ENCODE peak calls at places on chromosomes 3 and 15, in four cellular contexts. K, J, Y and D are unnamed samples.

GRCh38 chr3:30658328-30659052 is 52.1 kb downstream of the TGFBR2 start:
- DNase-seq in K (no peak), J (no peak), Y (no peak), D (peak; percentile 35)

GRCh38 chr3:81521855-81522254 is 239.6 kb downstream of the GBE1 start:
- DNase-seq in K (no peak), J (no peak), Y (no peak), D (no peak)

GRCh38 chr3:127218457-127218922 is 25.6 kb downstream of the PRR23E start:
- DNase-seq in K (peak; percentile 9), J (no peak), Y (no peak), D (no peak)

GRCh38 chr3:11455977-11456376 is 183.8 kb downstream of the ATG7 start:
- DNase-seq in K (no peak), J (no peak), Y (no peak), D (no peak)

GRCh38 chr3:127104586-127104985 is 88.3 kb upstream of the PRR23E start:
- DNase-seq in K (no peak), J (no peak), Y (peak; percentile 28), D (no peak)

GRCh38 chr3:47015151-47015550 is 35.7 kb downstream of the NBEAL2 start:
- DNase-seq in K (no peak), J (no peak), Y (no peak), D (no peak)

GRCh38 chr15:62141643-62142588 is 23.2 kb downstream of the C2CD4B start:
- DNase-seq in K (no peak), J (no peak), Y (no peak), D (no peak)

GRCh38 chr3:29022976-29023375 is 257.9 kb upstream of the RBMS3 start:
- DNase-seq in K (no peak), J (no peak), Y (no peak), D (no peak)

GRCh38 chr15:28002867-28003266 is 96.2 kb downstream of the OCA2 start:
- DNase-seq in K (no peak), J (no peak), Y (no peak), D (no peak)

DNA sequence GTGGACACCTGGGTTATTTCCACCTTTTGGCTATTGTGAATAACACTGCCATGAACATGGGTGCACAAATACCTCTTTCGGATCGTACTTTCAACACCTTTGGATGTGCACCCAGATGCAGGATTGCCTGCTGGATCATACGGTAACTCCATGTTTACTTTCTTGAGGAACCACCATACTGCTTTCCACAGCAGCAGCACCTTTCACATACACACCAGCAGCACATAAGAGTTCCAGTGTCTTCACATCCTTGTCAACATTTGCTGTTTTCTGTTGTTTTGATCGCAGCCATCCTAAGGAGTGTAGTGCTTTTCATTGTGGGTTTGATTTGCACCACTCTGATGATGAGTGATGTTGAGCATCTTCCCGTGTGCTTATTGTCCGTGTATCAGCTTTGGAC is 51.3 kb downstream of the NUP210 start:
- DNase-seq in K (no peak), J (no peak), Y (no peak), D (no peak)
- H3K36me3 ChIP-seq in K (no peaks in the 10 kb centered on the region), J (no peaks in the 10 kb centered on the region), Y (no peaks in the 10 kb centered on the region), D (no peaks in the 10 kb centered on the region)

GRCh38 chr3:22982981-22983582 is 220.0 kb upstream of the UBE2E2 start:
- DNase-seq in K (no peak), J (no peak), Y (no peak), D (no peak)
- H3K36me3 ChIP-seq in K (no peaks in the 10 kb centered on the region), J (no peaks in the 10 kb centered on the region), Y (no peaks in the 10 kb centered on the region), D (no peaks in the 10 kb centered on the region)

DNA sequence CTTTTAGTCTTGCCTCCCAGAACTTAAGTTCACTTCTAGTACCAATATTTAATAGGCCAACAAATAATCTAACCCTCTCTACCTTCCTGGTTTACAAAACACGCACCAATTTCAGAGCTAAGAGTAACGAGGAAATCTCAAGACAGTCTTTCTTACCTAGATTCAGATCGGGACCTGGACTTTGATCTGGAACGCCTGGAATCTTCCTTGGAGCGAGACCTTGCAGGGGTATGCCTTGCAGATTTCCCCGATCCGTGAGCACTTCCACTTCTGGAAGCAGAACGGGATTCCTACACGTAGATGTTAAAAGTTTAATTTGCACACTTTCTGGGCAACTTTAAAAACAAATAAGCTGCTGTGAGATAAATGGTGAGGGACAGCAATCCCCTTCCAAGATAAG is 11.4 kb downstream of the TRA2B start:
- DNase-seq in K (no peak), J (no peak), Y (no peak), D (no peak)
- H3K36me3 ChIP-seq in K (peaks cover 40% of the 10 kb centered on the region), J (no peaks in the 10 kb centered on the region), Y (peaks cover 11% of the 10 kb centered on the region), D (peaks cover 100% of the 10 kb centered on the region)

GRCh38 chr3:123732447-123732846 is 147.6 kb upstream of the HACD2 start:
- DNase-seq in K (no peak), J (no peak), Y (no peak), D (peak; percentile 82)

GRCh38 chr3:123725652-123726400 is 141.0 kb upstream of the HACD2 start:
- DNase-seq in K (no peak), J (no peak), Y (no peak), D (no peak)

GRCh38 chr3:123730816-123731215 is 146.0 kb upstream of the HACD2 start:
- DNase-seq in K (no peak), J (no peak), Y (no peak), D (no peak)

GRCh38 chr3:123728014-123728413 is 143.2 kb upstream of the HACD2 start:
- DNase-seq in K (no peak), J (no peak), Y (no peak), D (peak; percentile 54)

DNA sequence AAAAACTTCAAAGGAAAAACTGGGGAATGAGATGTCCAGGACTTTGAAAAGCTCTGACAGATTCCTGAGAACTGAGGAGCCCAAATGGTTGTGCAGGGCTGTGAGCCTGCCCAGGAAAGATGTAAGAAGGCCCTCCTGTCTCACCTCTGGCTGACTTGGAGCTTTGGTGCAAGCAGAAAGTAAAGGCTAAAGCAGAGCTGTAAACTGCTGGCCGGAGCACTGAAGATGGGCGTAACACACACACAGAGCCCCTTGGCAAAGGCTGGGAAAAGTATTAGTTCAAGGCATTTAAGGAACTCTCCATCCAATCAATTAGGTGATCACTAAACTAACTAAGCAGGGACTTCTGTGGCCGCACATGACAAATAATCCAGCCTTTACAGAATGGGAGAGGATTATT is 144.1 kb upstream of the HACD2 start:
- DNase-seq in K (no peak), J (no peak), Y (no peak), D (no peak)
- H3K36me3 ChIP-seq in K (no peaks in the 10 kb centered on the region), J (no peaks in the 10 kb centered on the region), Y (no peaks in the 10 kb centered on the region), D (peaks cover 8% of the 10 kb centered on the region)

GRCh38 chr3:32124977-32125376 is 18.6 kb downstream of the GPD1L start:
- DNase-seq in K (no peak), J (no peak), Y (no peak), D (no peak)
- H3K36me3 ChIP-seq in K (no peaks in the 10 kb centered on the region), J (no peaks in the 10 kb centered on the region), Y (no peaks in the 10 kb centered on the region), D (no peaks in the 10 kb centered on the region)

DNA sequence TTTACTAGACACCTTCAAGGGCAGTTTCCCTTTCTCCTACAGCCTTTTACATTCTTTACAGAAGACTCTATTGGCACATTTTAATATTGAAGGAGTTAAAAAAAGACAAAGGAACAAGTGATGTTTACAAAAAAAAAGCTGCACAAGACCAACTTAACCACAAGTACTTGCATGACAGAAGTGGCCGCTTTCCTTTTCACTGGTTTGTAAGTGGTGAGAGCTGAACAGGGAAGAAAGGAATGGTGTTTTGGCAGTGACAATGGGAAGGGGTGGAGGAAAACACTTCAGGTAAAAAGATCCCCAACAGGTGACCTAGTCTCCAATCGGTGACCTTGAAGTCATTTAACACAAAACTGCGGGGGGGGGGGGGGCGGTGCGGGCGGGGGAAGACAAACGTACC is 1.1 kb downstream of the WDR72 start:
- DNase-seq in K (no peak), J (no peak), Y (no peak), D (no peak)
- H3K36me3 ChIP-seq in K (no peaks in the 10 kb centered on the region), J (no peaks in the 10 kb centered on the region), Y (no peaks in the 10 kb centered on the region), D (no peaks in the 10 kb centered on the region)

DNA sequence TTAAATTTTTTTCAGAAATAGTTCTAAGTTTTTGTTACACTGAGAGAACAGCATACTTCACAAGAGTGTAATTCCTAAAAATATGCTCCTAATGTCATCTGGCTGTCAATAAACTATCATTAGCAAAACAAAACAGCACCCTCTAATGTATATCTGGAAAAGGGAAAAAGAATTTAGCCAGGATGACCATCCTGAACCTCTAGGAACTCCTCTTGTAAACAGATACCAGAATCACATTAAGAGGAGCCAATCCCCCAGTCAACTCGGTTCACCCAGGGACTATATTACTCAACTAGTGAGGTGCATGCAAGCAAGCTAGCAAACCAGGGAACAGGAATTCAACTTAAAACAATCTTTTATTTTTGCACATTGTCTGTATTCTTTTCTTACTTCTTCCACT is 63.2 kb downstream of the RAD18 start:
- DNase-seq in K (no peak), J (no peak), Y (no peak), D (no peak)
- H3K36me3 ChIP-seq in K (no peaks in the 10 kb centered on the region), J (no peaks in the 10 kb centered on the region), Y (no peaks in the 10 kb centered on the region), D (no peaks in the 10 kb centered on the region)